ENCODE peak calls at places on chromosomes 4 and X, in eight cellular contexts. T, S, K, D, W, F, Z and U are unnamed samples.

GRCh38 chr4:151304755-151305154 is 20.6 kb downstream of the SH3D19 start:
- DNase-seq in T (no peak), S (no peak), K (no peak), D (no peak), W (no peak), F (no peak), Z (no peak), U (no peak)

GRCh38 chr4:91965166-91965565 is 338.6 kb upstream of the GRID2 start:
- DNase-seq in T (no peak), S (no peak), K (no peak), D (no peak), W (no peak), F (no peak), Z (no peak), U (no peak)

GRCh38 chr4:148397006-148397673 is 45.1 kb downstream of the NR3C2 start:
- DNase-seq in T (no peak), S (no peak), K (no peak), D (no peak), W (no peak), F (no peak), Z (no peak), U (no peak)

GRCh38 chr4:65007841-65008439 is 598.7 kb upstream of the TECRL start:
- DNase-seq in T (peak), S (no peak), K (peak), D (no peak), W (no peak), F (no peak), Z (no peak), U (no peak)

GRCh38 chr4:139955600-139955999 is 198.4 kb downstream of the MAML3 start:
- DNase-seq in T (no peak), S (no peak), K (no peak), D (no peak), W (no peak), F (no peak), Z (no peak), U (no peak)

GRCh38 chrX:116490091-116490490 is 27.3 kb upstream of the CT83 start:
- DNase-seq in T (no peak), S (no peak), K (no peak), D (no peak), W (no peak), F (no peak), Z (no peak), U (no peak)

GRCh38 chr4:7110546-7110945 is 42.7 kb upstream of the GRPEL1 start:
- DNase-seq in T (no peak), S (no peak), K (no peak), D (no peak), W (no peak), F (no peak), Z (no peak), U (no peak)

GRCh38 chr4:14646831-14647230 is 355.4 kb upstream of the CPEB2 start:
- DNase-seq in T (no peak), S (no peak), K (no peak), D (no peak), W (no peak), F (no peak), Z (no peak), U (no peak)

GRCh38 chr4:16443504-16444088 is 217.3 kb upstream of the TAPT1 start:
- DNase-seq in T (peak), S (no peak), K (peak), D (no peak), W (no peak), F (no peak), Z (no peak), U (no peak)

GRCh38 chr4:175346381-175346780 is 428.2 kb downstream of the ADAM29 start:
- DNase-seq in T (no peak), S (no peak), K (no peak), D (no peak), W (no peak), F (no peak), Z (no peak), U (no peak)

GRCh38 chrX:119228506-119229290 is 7.4 kb upstream of the PGRMC1 start:
- DNase-seq in T (no peak), S (no peak), K (no peak), D (no peak), W (no peak), F (no peak), Z (no peak), U (no peak)

GRCh38 chrX:42096262-42096939 is 173.0 kb upstream of the CASK start:
- DNase-seq in T (no peak), S (no peak), K (no peak), D (no peak), W (no peak), F (peak), Z (no peak), U (no peak)

GRCh38 chrX:124190440-124190839 is 142.0 kb upstream of the TEX13D start:
- DNase-seq in T (no peak), S (no peak), K (no peak), D (no peak), W (no peak), F (no peak), Z (no peak), U (no peak)

GRCh38 chr4:71974681-71975080 is 57.1 kb upstream of the NPFFR2 start:
- DNase-seq in T (no peak), S (no peak), K (no peak), D (no peak), W (no peak), F (no peak), Z (no peak), U (no peak)

GRCh38 chrX:67604979-67605703 is 61.3 kb downstream of the AR start:
- DNase-seq in T (no peak), S (no peak), K (no peak), D (no peak), W (no peak), F (no peak), Z (no peak), U (no peak)